ENCODE peak calls at places on chromosomes 7 and 10, in eight cellular contexts. One of them, this sample, is unnamed.

GRCh38 chr7:36900988-36901710 is 176.9 kb upstream of the AOAH start:
- DNase-seq in activated CD4-positive, alpha-beta T cell treated with anti-CD3 and anti-CD28 coated beads, Interleukin-2, amount 50 U/mL, for 48 hours: no peak
- DNase-seq in right lobe of liver: no peak
- DNase-seq in SW 1271: no peak
- DNase-seq in HS-5: no peak
- DNase-seq in aorta: no peak
- DNase-seq in effector CD4-positive, alpha-beta T cell: no peak
- DNase-seq in T-helper 2 cell treated with Interferon-gamma antibody and Interleukin-4, amounts not matched to agents 5 μg/mL and 100 μg/mL, for 36 hours: no peak
- DNase-seq in this sample: no peak

GRCh38 chr10:50621981-50622496 is 1.7 kb downstream of the SGMS1 start:
- DNase-seq in T-helper 2 cell treated with Interferon-gamma antibody and Interleukin-4, amounts not matched to agents 5 μg/mL and 100 μg/mL, for 36 hours: peak
- DNase-seq in effector CD4-positive, alpha-beta T cell: peak
- DNase-seq in aorta: peak
- DNase-seq in HS-5: peak
- DNase-seq in SW 1271: peak
- DNase-seq in right lobe of liver: peak
- DNase-seq in activated CD4-positive, alpha-beta T cell treated with anti-CD3 and anti-CD28 coated beads, Interleukin-2, amount 50 U/mL, for 48 hours: peak
- DNase-seq in this sample: peak

GRCh38 chr7:148303295-148304013 is 287.1 kb upstream of the C7orf33 start:
- DNase-seq in right lobe of liver: no peak
- DNase-seq in HS-5: no peak
- DNase-seq in effector CD4-positive, alpha-beta T cell: no peak
- DNase-seq in T-helper 2 cell treated with Interferon-gamma antibody and Interleukin-4, amounts not matched to agents 5 μg/mL and 100 μg/mL, for 36 hours: no peak
- DNase-seq in SW 1271: no peak
- DNase-seq in aorta: peak
- DNase-seq in activated CD4-positive, alpha-beta T cell treated with anti-CD3 and anti-CD28 coated beads, Interleukin-2, amount 50 U/mL, for 48 hours: no peak
- DNase-seq in this sample: no peak

GRCh38 chr7:30047124-30047523 is 18.9 kb downstream of the PLEKHA8 start:
- DNase-seq in effector CD4-positive, alpha-beta T cell: no peak
- DNase-seq in activated CD4-positive, alpha-beta T cell treated with anti-CD3 and anti-CD28 coated beads, Interleukin-2, amount 50 U/mL, for 48 hours: no peak
- DNase-seq in right lobe of liver: no peak
- DNase-seq in SW 1271: no peak
- DNase-seq in T-helper 2 cell treated with Interferon-gamma antibody and Interleukin-4, amounts not matched to agents 5 μg/mL and 100 μg/mL, for 36 hours: no peak
- DNase-seq in aorta: no peak
- DNase-seq in HS-5: no peak
- DNase-seq in this sample: no peak

GRCh38 chr10:61971016-61971350 is 69.5 kb downstream of the ARID5B start:
- DNase-seq in SW 1271: no peak
- DNase-seq in right lobe of liver: no peak
- DNase-seq in aorta: no peak
- DNase-seq in HS-5: no peak
- DNase-seq in T-helper 2 cell treated with Interferon-gamma antibody and Interleukin-4, amounts not matched to agents 5 μg/mL and 100 μg/mL, for 36 hours: no peak
- DNase-seq in effector CD4-positive, alpha-beta T cell: no peak
- DNase-seq in activated CD4-positive, alpha-beta T cell treated with anti-CD3 and anti-CD28 coated beads, Interleukin-2, amount 50 U/mL, for 48 hours: no peak
- DNase-seq in this sample: no peak

GRCh38 chr10:124619802-124620490 is 124.2 kb downstream of the FAM53B start:
- DNase-seq in SW 1271: no peak
- DNase-seq in effector CD4-positive, alpha-beta T cell: no peak
- DNase-seq in right lobe of liver: no peak
- DNase-seq in T-helper 2 cell treated with Interferon-gamma antibody and Interleukin-4, amounts not matched to agents 5 μg/mL and 100 μg/mL, for 36 hours: no peak
- DNase-seq in HS-5: no peak
- DNase-seq in activated CD4-positive, alpha-beta T cell treated with anti-CD3 and anti-CD28 coated beads, Interleukin-2, amount 50 U/mL, for 48 hours: no peak
- DNase-seq in aorta: no peak
- DNase-seq in this sample: no peak

GRCh38 chr7:72444023-72444776 is 32.1 kb upstream of the CALN1 start:
- DNase-seq in effector CD4-positive, alpha-beta T cell: no peak
- DNase-seq in HS-5: no peak
- DNase-seq in activated CD4-positive, alpha-beta T cell treated with anti-CD3 and anti-CD28 coated beads, Interleukin-2, amount 50 U/mL, for 48 hours: no peak
- DNase-seq in aorta: no peak
- DNase-seq in T-helper 2 cell treated with Interferon-gamma antibody and Interleukin-4, amounts not matched to agents 5 μg/mL and 100 μg/mL, for 36 hours: no peak
- DNase-seq in SW 1271: no peak
- DNase-seq in right lobe of liver: no peak
- DNase-seq in this sample: no peak

GRCh38 chr10:77787440-77787839 is 139.1 kb downstream of the DLG5 start:
- DNase-seq in right lobe of liver: no peak
- DNase-seq in T-helper 2 cell treated with Interferon-gamma antibody and Interleukin-4, amounts not matched to agents 5 μg/mL and 100 μg/mL, for 36 hours: no peak
- DNase-seq in effector CD4-positive, alpha-beta T cell: no peak
- DNase-seq in HS-5: no peak
- DNase-seq in SW 1271: no peak
- DNase-seq in aorta: no peak
- DNase-seq in activated CD4-positive, alpha-beta T cell treated with anti-CD3 and anti-CD28 coated beads, Interleukin-2, amount 50 U/mL, for 48 hours: no peak
- DNase-seq in this sample: no peak

GRCh38 chr10:26441491-26442214 is 3.5 kb downstream of the APBB1IP start:
- DNase-seq in right lobe of liver: no peak
- DNase-seq in HS-5: peak
- DNase-seq in SW 1271: no peak
- DNase-seq in activated CD4-positive, alpha-beta T cell treated with anti-CD3 and anti-CD28 coated beads, Interleukin-2, amount 50 U/mL, for 48 hours: no peak
- DNase-seq in T-helper 2 cell treated with Interferon-gamma antibody and Interleukin-4, amounts not matched to agents 5 μg/mL and 100 μg/mL, for 36 hours: no peak
- DNase-seq in effector CD4-positive, alpha-beta T cell: peak
- DNase-seq in aorta: no peak
- DNase-seq in this sample: no peak

GRCh38 chr7:2937701-2938513 is 93.8 kb upstream of the GNA12 start:
- DNase-seq in effector CD4-positive, alpha-beta T cell: no peak
- DNase-seq in SW 1271: no peak
- DNase-seq in activated CD4-positive, alpha-beta T cell treated with anti-CD3 and anti-CD28 coated beads, Interleukin-2, amount 50 U/mL, for 48 hours: no peak
- DNase-seq in aorta: peak
- DNase-seq in T-helper 2 cell treated with Interferon-gamma antibody and Interleukin-4, amounts not matched to agents 5 μg/mL and 100 μg/mL, for 36 hours: no peak
- DNase-seq in HS-5: no peak
- DNase-seq in right lobe of liver: peak
- DNase-seq in this sample: no peak

GRCh38 chr7:6232534-6232933 is 39.9 kb downstream of the CYTH3 start:
- DNase-seq in T-helper 2 cell treated with Interferon-gamma antibody and Interleukin-4, amounts not matched to agents 5 μg/mL and 100 μg/mL, for 36 hours: no peak
- DNase-seq in SW 1271: no peak
- DNase-seq in HS-5: no peak
- DNase-seq in aorta: no peak
- DNase-seq in right lobe of liver: peak
- DNase-seq in effector CD4-positive, alpha-beta T cell: no peak
- DNase-seq in activated CD4-positive, alpha-beta T cell treated with anti-CD3 and anti-CD28 coated beads, Interleukin-2, amount 50 U/mL, for 48 hours: no peak
- DNase-seq in this sample: no peak

GRCh38 chr7:147771344-147771743 is 819.2 kb upstream of the C7orf33 start:
- DNase-seq in SW 1271: no peak
- DNase-seq in HS-5: no peak
- DNase-seq in effector CD4-positive, alpha-beta T cell: no peak
- DNase-seq in activated CD4-positive, alpha-beta T cell treated with anti-CD3 and anti-CD28 coated beads, Interleukin-2, amount 50 U/mL, for 48 hours: no peak
- DNase-seq in aorta: no peak
- DNase-seq in right lobe of liver: no peak
- DNase-seq in T-helper 2 cell treated with Interferon-gamma antibody and Interleukin-4, amounts not matched to agents 5 μg/mL and 100 μg/mL, for 36 hours: no peak
- DNase-seq in this sample: no peak

GRCh38 chr7:8129323-8129659 is 132.7 kb downstream of the ICA1 start:
- DNase-seq in effector CD4-positive, alpha-beta T cell: no peak
- DNase-seq in activated CD4-positive, alpha-beta T cell treated with anti-CD3 and anti-CD28 coated beads, Interleukin-2, amount 50 U/mL, for 48 hours: no peak
- DNase-seq in T-helper 2 cell treated with Interferon-gamma antibody and Interleukin-4, amounts not matched to agents 5 μg/mL and 100 μg/mL, for 36 hours: peak
- DNase-seq in aorta: no peak
- DNase-seq in SW 1271: no peak
- DNase-seq in right lobe of liver: no peak
- DNase-seq in HS-5: no peak
- DNase-seq in this sample: no peak

GRCh38 chr10:124217906-124218769 is 124.7 kb upstream of the CHST15 start:
- DNase-seq in HS-5: no peak
- DNase-seq in effector CD4-positive, alpha-beta T cell: no peak
- DNase-seq in aorta: no peak
- DNase-seq in activated CD4-positive, alpha-beta T cell treated with anti-CD3 and anti-CD28 coated beads, Interleukin-2, amount 50 U/mL, for 48 hours: no peak
- DNase-seq in SW 1271: no peak
- DNase-seq in T-helper 2 cell treated with Interferon-gamma antibody and Interleukin-4, amounts not matched to agents 5 μg/mL and 100 μg/mL, for 36 hours: no peak
- DNase-seq in right lobe of liver: peak
- DNase-seq in this sample: no peak